ENCODE peak calls at places on chromosomes 7 and 10, in nine cellular contexts. H is NCI-H1092; V is activated CD4-positive, alpha-beta T cell treated with anti-CD3 and anti-CD28 coated beads, Interleukin-2, amount 10 ng/mL, durations not matched to agents 7 days and 5 days; I is A549; G is AG08395; S is dorsolateral prefrontal cortex; L is left kidney; U is aorta; F is HT1080. D is an unnamed sample.

GRCh38 chr7:22776964-22777363 is 45.7 kb downstream of the TOMM7 start:
- DNase-seq in H (no peak), V (no peak), I (no peak), G (no peak), S (no peak), L (no peak), U (no peak), F (no peak), D (no peak)

GRCh38 chr10:5932345-5932744 is 42.3 kb downstream of the FBH1 start:
- DNase-seq in H (no peak), V (no peak), I (no peak), G (no peak), S (no peak), L (no peak), U (no peak), F (no peak), D (no peak)

GRCh38 chr10:21528452-21529235 is 3.2 kb upstream of the SKIDA1 start:
- DNase-seq in H (peak), V (no peak), I (peak), G (no peak), S (no peak), L (peak), U (no peak), F (no peak), D (peak)

GRCh38 chr10:110993024-110993693 is 73.8 kb downstream of the SHOC2 start:
- DNase-seq in H (no peak), V (peak), I (no peak), G (peak), S (no peak), L (no peak), U (no peak), F (peak), D (no peak)

GRCh38 chr7:112752576-112752975 is 37.6 kb downstream of the TMEM168 start:
- DNase-seq in H (no peak), V (no peak), I (no peak), G (no peak), S (no peak), L (no peak), U (no peak), F (no peak), D (peak)

GRCh38 chr7:8384901-8385300 is 48.5 kb upstream of the NXPH1 start:
- DNase-seq in H (no peak), V (no peak), I (no peak), G (no peak), S (no peak), L (no peak), U (no peak), F (no peak), D (no peak)

GRCh38 chr7:141043621-141044020 is 28.9 kb upstream of the MRPS33 start:
- DNase-seq in H (no peak), V (no peak), I (no peak), G (no peak), S (no peak), L (no peak), U (no peak), F (no peak), D (peak)

GRCh38 chr10:33588974-33589600 is 254.6 kb upstream of the NRP1 start:
- DNase-seq in H (no peak), V (no peak), I (no peak), G (no peak), S (no peak), L (no peak), U (no peak), F (no peak), D (no peak)

GRCh38 chr10:84344560-84344959 is 16.2 kb downstream of the CCSER2 start:
- DNase-seq in H (no peak), V (peak), I (no peak), G (no peak), S (no peak), L (no peak), U (no peak), F (no peak), D (no peak)

GRCh38 chr10:73647211-73647874 is 6.1 kb upstream of the MYOZ1 start:
- DNase-seq in H (peak), V (peak), I (no peak), G (peak), S (peak), L (peak), U (peak), F (no peak), D (peak)

GRCh38 chr7:45237788-45238461 is 80.3 kb downstream of the RAMP3 start:
- DNase-seq in H (no peak), V (no peak), I (no peak), G (no peak), S (no peak), L (peak), U (no peak), F (no peak), D (no peak)

GRCh38 chr10:93319855-93320254 is 162.3 kb downstream of the MYOF start:
- DNase-seq in H (peak), V (no peak), I (no peak), G (peak), S (no peak), L (peak), U (no peak), F (no peak), D (no peak)

GRCh38 chr10:106551501-106551900 is 613.0 kb downstream of the SORCS1 start:
- DNase-seq in H (no peak), V (no peak), I (no peak), G (no peak), S (no peak), L (peak), U (no peak), F (no peak), D (no peak)

GRCh38 chr10:29634764-29635625 is at the start of gene SVIL:
- DNase-seq in H (no peak), V (no peak), I (no peak), G (peak), S (no peak), L (peak), U (peak), F (peak), D (peak)

GRCh38 chr10:14527915-14528314 is 197.2 kb upstream of the FRMD4A start:
- DNase-seq in H (no peak), V (no peak), I (no peak), G (no peak), S (no peak), L (no peak), U (no peak), F (no peak), D (no peak)

GRCh38 chr7:113015038-113015645 is 71.5 kb downstream of the GPR85 start:
- DNase-seq in H (no peak), V (no peak), I (peak), G (peak), S (no peak), L (peak), U (no peak), F (peak), D (no peak)

GRCh38 chr7:15600298-15600697 is 38.5 kb upstream of the AGMO start:
- DNase-seq in H (no peak), V (no peak), I (no peak), G (no peak), S (no peak), L (no peak), U (peak), F (no peak), D (no peak)

GRCh38 chr10:96038476-96039387 is 4.7 kb upstream of the CCNJ start:
- DNase-seq in H (no peak), V (no peak), I (no peak), G (no peak), S (no peak), L (peak), U (no peak), F (no peak), D (no peak)

GRCh38 chr10:73886085-73886529 is 11.8 kb upstream of the CAMK2G start:
- DNase-seq in H (peak), V (peak), I (peak), G (peak), S (peak), L (peak), U (peak), F (peak), D (peak)

GRCh38 chr7:103437623-103438022 is 8.4 kb downstream of the SLC26A5 start:
- DNase-seq in H (no peak), V (no peak), I (no peak), G (no peak), S (no peak), L (no peak), U (no peak), F (no peak), D (no peak)

GRCh38 chr7:138776156-138776833 is 21.5 kb upstream of the TMEM213 start:
- DNase-seq in H (peak), V (no peak), I (no peak), G (no peak), S (no peak), L (no peak), U (no peak), F (no peak), D (no peak)

GRCh38 chr7:8213381-8213780 is 48.6 kb downstream of the ICA1 start:
- DNase-seq in H (no peak), V (no peak), I (no peak), G (no peak), S (no peak), L (no peak), U (no peak), F (no peak), D (no peak)

GRCh38 chr7:2926898-2927405 is 82.8 kb upstream of the GNA12 start:
- DNase-seq in H (no peak), V (no peak), I (no peak), G (no peak), S (peak), L (no peak), U (peak), F (no peak), D (no peak)

GRCh38 chr10:49138361-49138891 is 4.6 kb upstream of the FAM170B start:
- DNase-seq in H (no peak), V (no peak), I (no peak), G (peak), S (no peak), L (no peak), U (no peak), F (peak), D (no peak)

GRCh38 chr10:73905256-73906018 is 5.5 kb upstream of the PLAU start:
- DNase-seq in H (no peak), V (no peak), I (no peak), G (no peak), S (no peak), L (no peak), U (no peak), F (peak), D (no peak)

GRCh38 chr10:130808243-130808642 is 503.3 kb downstream of the TCERG1L start:
- DNase-seq in H (no peak), V (no peak), I (no peak), G (no peak), S (no peak), L (no peak), U (no peak), F (no peak), D (no peak)

GRCh38 chr10:90968448-90969086 is 47.7 kb upstream of the ANKRD1 start:
- DNase-seq in H (no peak), V (no peak), I (peak), G (peak), S (no peak), L (peak), U (no peak), F (peak), D (no peak)

GRCh38 chr10:76624470-76624869 is 1013.1 kb downstream of the KCNMA1 start:
- DNase-seq in H (no peak), V (no peak), I (no peak), G (no peak), S (no peak), L (no peak), U (no peak), F (no peak), D (no peak)

GRCh38 chr10:48536916-48537890 is 67.7 kb downstream of the ARHGAP22 start:
- DNase-seq in H (no peak), V (no peak), I (no peak), G (no peak), S (no peak), L (no peak), U (no peak), F (no peak), D (peak)

GRCh38 chr10:30433286-30433778 is 652 bp upstream of the MAP3K8 start:
- DNase-seq in H (no peak), V (peak), I (peak), G (peak), S (peak), L (peak), U (peak), F (peak), D (peak)

GRCh38 chr7:150737265-150738055 is at the start of gene GIMAP5:
- DNase-seq in H (no peak), V (peak), I (no peak), G (no peak), S (no peak), L (no peak), U (no peak), F (peak), D (no peak)

GRCh38 chr7:157483971-157484410 is 147.2 kb downstream of the DNAJB6 start:
- DNase-seq in H (no peak), V (no peak), I (no peak), G (no peak), S (no peak), L (no peak), U (peak), F (no peak), D (no peak)

GRCh38 chr10:120456143-120456625 is 843 bp upstream of the PLPP4 start:
- DNase-seq in H (no peak), V (no peak), I (no peak), G (no peak), S (no peak), L (no peak), U (no peak), F (no peak), D (peak)

GRCh38 chr10:96255569-96256335 is 15.6 kb downstream of the BLNK start:
- DNase-seq in H (no peak), V (no peak), I (no peak), G (no peak), S (no peak), L (peak), U (no peak), F (no peak), D (no peak)

GRCh38 chr10:74208081-74208480 is 57.1 kb downstream of the ADK start:
- DNase-seq in H (peak), V (no peak), I (no peak), G (no peak), S (no peak), L (no peak), U (no peak), F (no peak), D (no peak)

GRCh38 chr10:78505657-78506056 is 472.0 kb downstream of the RPS24 start:
- DNase-seq in H (no peak), V (no peak), I (no peak), G (no peak), S (no peak), L (no peak), U (no peak), F (peak), D (no peak)

GRCh38 chr7:29996321-29996720 is 6.7 kb upstream of the SCRN1 start:
- DNase-seq in H (no peak), V (no peak), I (no peak), G (no peak), S (no peak), L (no peak), U (no peak), F (no peak), D (no peak)

GRCh38 chr10:13224210-13224995 is 9.8 kb downstream of the UCMA start:
- DNase-seq in H (no peak), V (no peak), I (no peak), G (no peak), S (no peak), L (no peak), U (no peak), F (no peak), D (peak)

D was measured in mesendoderm.